ENCODE peak calls at places on chromosomes 7 and 10, in five cellular contexts. One of them, this sample, is unnamed.
A peak's percentile ranks its signal among the peaks of the same experiment; 100 is the strongest.

GRCh38 chr7:4849390-4849789 is 12.4 kb downstream of the PAPOLB start:
- DNase-seq in neuronal stem cell: no peak
- DNase-seq in H1: no peak
- DNase-seq in trophoblast cell: peak; percentile 99
- DNase-seq in mesenchymal stem cell: no peak
- DNase-seq in this sample: no peak

GRCh38 chr10:93261961-93262610 is 188.4 kb downstream of the CYP26A1 start:
- DNase-seq in H1: no peak
- DNase-seq in trophoblast cell: no peak
- DNase-seq in mesenchymal stem cell: peak; percentile 49
- DNase-seq in neuronal stem cell: no peak
- DNase-seq in this sample: no peak

GRCh38 chr7:47786557-47787248 is 161.6 kb downstream of the PKD1L1 start:
- DNase-seq in H1: peak; percentile 49
- DNase-seq in mesenchymal stem cell: peak; percentile 99
- DNase-seq in trophoblast cell: peak; percentile 93
- DNase-seq in neuronal stem cell: peak; percentile 35
- DNase-seq in this sample: peak; percentile 75

GRCh38 chr10:97632949-97633884 is at the start of gene MORN4:
- DNase-seq in neuronal stem cell: peak; percentile 89
- DNase-seq in trophoblast cell: peak; percentile 88
- DNase-seq in H1: peak; percentile 96
- DNase-seq in mesenchymal stem cell: peak; percentile 93
- DNase-seq in this sample: peak; percentile 96

GRCh38 chr10:118940386-118940785 is 89.1 kb upstream of the NANOS1 start:
- DNase-seq in mesenchymal stem cell: no peak
- DNase-seq in trophoblast cell: no peak
- DNase-seq in H1: no peak
- DNase-seq in neuronal stem cell: no peak
- DNase-seq in this sample: no peak

GRCh38 chr10:24493168-24493567 is 230.5 kb downstream of the ARHGAP21 start:
- DNase-seq in H1: no peak
- DNase-seq in neuronal stem cell: no peak
- DNase-seq in mesenchymal stem cell: no peak
- DNase-seq in trophoblast cell: no peak
- DNase-seq in this sample: no peak

GRCh38 chr7:22983257-22983855 is 30.6 kb downstream of the HYCC1 start:
- DNase-seq in H1: no peak
- DNase-seq in trophoblast cell: no peak
- DNase-seq in neuronal stem cell: no peak
- DNase-seq in mesenchymal stem cell: no peak
- DNase-seq in this sample: no peak

GRCh38 chr7:148436571-148436970 is 154.0 kb upstream of the C7orf33 start:
- DNase-seq in neuronal stem cell: no peak
- DNase-seq in H1: no peak
- DNase-seq in trophoblast cell: no peak
- DNase-seq in mesenchymal stem cell: no peak
- DNase-seq in this sample: no peak

GRCh38 chr10:6542999-6543430 is 37.1 kb downstream of the PRKCQ start:
- DNase-seq in neuronal stem cell: no peak
- DNase-seq in H1: no peak
- DNase-seq in trophoblast cell: no peak
- DNase-seq in mesenchymal stem cell: no peak
- DNase-seq in this sample: no peak

GRCh38 chr7:137953692-137954470 is 48.0 kb downstream of the CREB3L2 start:
- DNase-seq in trophoblast cell: peak; percentile 92
- DNase-seq in mesenchymal stem cell: peak; percentile 99
- DNase-seq in H1: no peak
- DNase-seq in neuronal stem cell: no peak
- DNase-seq in this sample: no peak

GRCh38 chr7:43868681-43869017 is 668 bp downstream of the MRPS24 start:
- DNase-seq in trophoblast cell: no peak
- DNase-seq in neuronal stem cell: no peak
- DNase-seq in mesenchymal stem cell: no peak
- DNase-seq in H1: no peak
- DNase-seq in this sample: no peak

GRCh38 chr7:79453558-79454324 is at the start of gene MAGI2:
- DNase-seq in neuronal stem cell: peak; percentile 43
- DNase-seq in mesenchymal stem cell: peak; percentile 93
- DNase-seq in trophoblast cell: no peak
- DNase-seq in H1: peak; percentile 77
- DNase-seq in this sample: peak; percentile 66

GRCh38 chr7:46494441-46494840 is 573.4 kb upstream of the IGFBP3 start:
- DNase-seq in mesenchymal stem cell: no peak
- DNase-seq in neuronal stem cell: no peak
- DNase-seq in trophoblast cell: no peak
- DNase-seq in H1: no peak
- DNase-seq in this sample: no peak

GRCh38 chr10:5945561-5946418 is 31.6 kb downstream of the IL15RA start:
- DNase-seq in trophoblast cell: no peak
- DNase-seq in mesenchymal stem cell: peak; percentile 86
- DNase-seq in H1: no peak
- DNase-seq in neuronal stem cell: no peak
- DNase-seq in this sample: no peak

GRCh38 chr7:1714583-1715330 is 44.7 kb downstream of the ELFN1 start:
- DNase-seq in trophoblast cell: no peak
- DNase-seq in H1: no peak
- DNase-seq in mesenchymal stem cell: no peak
- DNase-seq in neuronal stem cell: no peak
- DNase-seq in this sample: no peak

GRCh38 chr7:1715331-1715625 is 45.2 kb downstream of the ELFN1 start:
- DNase-seq in neuronal stem cell: no peak
- DNase-seq in H1: no peak
- DNase-seq in trophoblast cell: no peak
- DNase-seq in mesenchymal stem cell: no peak
- DNase-seq in this sample: no peak

GRCh38 chr7:1710936-1711335 is 40.9 kb downstream of the ELFN1 start:
- DNase-seq in mesenchymal stem cell: no peak
- DNase-seq in neuronal stem cell: no peak
- DNase-seq in H1: no peak
- DNase-seq in trophoblast cell: no peak
- DNase-seq in this sample: no peak

GRCh38 chr7:1713502-1714484 is 43.7 kb downstream of the ELFN1 start:
- DNase-seq in H1: no peak
- DNase-seq in mesenchymal stem cell: no peak
- DNase-seq in trophoblast cell: no peak
- DNase-seq in neuronal stem cell: no peak
- DNase-seq in this sample: peak; percentile 75

DNA sequence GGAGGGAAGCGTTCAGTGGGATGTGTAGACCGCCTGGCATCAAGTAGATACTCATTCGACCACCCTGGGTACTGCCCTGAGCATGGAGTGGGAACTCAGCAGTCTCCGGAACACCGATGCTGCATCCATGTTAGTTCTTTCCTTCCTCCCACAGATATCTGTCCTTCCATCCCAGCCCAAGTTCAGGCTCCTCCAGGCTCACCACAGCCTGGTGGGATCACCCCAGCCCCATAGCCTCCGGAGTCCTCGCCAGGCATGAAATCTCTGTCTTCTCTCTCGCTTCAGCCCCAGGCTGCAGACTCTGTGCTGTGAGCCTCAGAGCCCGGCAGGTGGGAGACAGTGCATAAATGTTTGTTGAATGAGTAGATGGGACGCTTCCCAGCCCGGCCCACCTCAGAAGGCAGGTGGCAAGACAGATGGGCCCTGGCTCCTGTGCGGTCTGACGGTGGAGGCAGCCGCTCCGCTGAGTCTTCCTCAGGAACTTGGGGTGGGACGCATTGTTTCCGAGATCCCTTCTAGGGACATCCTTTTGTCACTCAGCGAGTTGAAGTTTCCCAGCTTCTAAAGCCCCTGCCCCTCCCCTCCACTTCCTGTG is 42.9 kb downstream of the ELFN1 start:
- DNase-seq in H1: no peak
- DNase-seq in trophoblast cell: no peak
- DNase-seq in mesenchymal stem cell: no peak
- DNase-seq in neuronal stem cell: no peak
- DNase-seq in this sample: no peak
- H2BK12ac ChIP-seq in H1: peak overlapping the region; percentile 75
- H2BK12ac ChIP-seq in trophoblast cell: no peak overlapping the region
- H2BK12ac ChIP-seq in mesenchymal stem cell: no peak overlapping the region
- H2BK12ac ChIP-seq in neuronal stem cell: no peak overlapping the region
- H2BK12ac ChIP-seq in this sample: no peak overlapping the region

GRCh38 chr10:65555192-65555591 is 1370.6 kb upstream of the LRRTM3 start:
- DNase-seq in mesenchymal stem cell: no peak
- DNase-seq in neuronal stem cell: no peak
- DNase-seq in H1: no peak
- DNase-seq in trophoblast cell: no peak
- DNase-seq in this sample: peak; percentile 43

GRCh38 chr10:65550761-65551160 is 1375.1 kb upstream of the LRRTM3 start:
- DNase-seq in mesenchymal stem cell: no peak
- DNase-seq in H1: no peak
- DNase-seq in trophoblast cell: no peak
- DNase-seq in neuronal stem cell: no peak
- DNase-seq in this sample: no peak

GRCh38 chr10:65559369-65559768 is 1366.5 kb upstream of the LRRTM3 start:
- DNase-seq in neuronal stem cell: no peak
- DNase-seq in mesenchymal stem cell: no peak
- DNase-seq in H1: no peak
- DNase-seq in trophoblast cell: no peak
- DNase-seq in this sample: no peak

GRCh38 chr10:65556006-65556405 is 1369.8 kb upstream of the LRRTM3 start:
- DNase-seq in neuronal stem cell: no peak
- DNase-seq in mesenchymal stem cell: no peak
- DNase-seq in H1: no peak
- DNase-seq in trophoblast cell: no peak
- DNase-seq in this sample: no peak
- H2BK12ac ChIP-seq in neuronal stem cell: no peak overlapping the region
- H2BK12ac ChIP-seq in mesenchymal stem cell: no peak overlapping the region
- H2BK12ac ChIP-seq in H1: no peak overlapping the region
- H2BK12ac ChIP-seq in trophoblast cell: no peak overlapping the region
- H2BK12ac ChIP-seq in this sample: no peak overlapping the region

GRCh38 chr10:58394471-58394870 is 9.3 kb downstream of the TFAM start:
- DNase-seq in trophoblast cell: no peak
- DNase-seq in H1: no peak
- DNase-seq in neuronal stem cell: no peak
- DNase-seq in mesenchymal stem cell: no peak
- DNase-seq in this sample: no peak
- H2BK12ac ChIP-seq in trophoblast cell: no peak overlapping the region
- H2BK12ac ChIP-seq in H1: no peak overlapping the region
- H2BK12ac ChIP-seq in neuronal stem cell: no peak overlapping the region
- H2BK12ac ChIP-seq in mesenchymal stem cell: no peak overlapping the region
- H2BK12ac ChIP-seq in this sample: no peak overlapping the region

GRCh38 chr7:78175744-78176143 is 377.2 kb downstream of the PHTF2 start:
- DNase-seq in neuronal stem cell: no peak
- DNase-seq in mesenchymal stem cell: no peak
- DNase-seq in trophoblast cell: no peak
- DNase-seq in H1: no peak
- DNase-seq in this sample: no peak
- H2BK12ac ChIP-seq in neuronal stem cell: no peak overlapping the region
- H2BK12ac ChIP-seq in mesenchymal stem cell: no peak overlapping the region
- H2BK12ac ChIP-seq in trophoblast cell: no peak overlapping the region
- H2BK12ac ChIP-seq in H1: no peak overlapping the region
- H2BK12ac ChIP-seq in this sample: no peak overlapping the region

GRCh38 chr7:92622680-92623079 is 32.5 kb upstream of the FAM133B start:
- DNase-seq in mesenchymal stem cell: no peak
- DNase-seq in H1: no peak
- DNase-seq in trophoblast cell: no peak
- DNase-seq in neuronal stem cell: no peak
- DNase-seq in this sample: no peak
- H2BK12ac ChIP-seq in mesenchymal stem cell: no peak overlapping the region
- H2BK12ac ChIP-seq in H1: no peak overlapping the region
- H2BK12ac ChIP-seq in trophoblast cell: no peak overlapping the region
- H2BK12ac ChIP-seq in neuronal stem cell: no peak overlapping the region
- H2BK12ac ChIP-seq in this sample: no peak overlapping the region

GRCh38 chr10:17257466-17258321 is 29.7 kb downstream of the VIM start:
- DNase-seq in neuronal stem cell: peak; percentile 67
- DNase-seq in trophoblast cell: peak; percentile 38
- DNase-seq in mesenchymal stem cell: peak; percentile 82
- DNase-seq in H1: peak; percentile 66
- DNase-seq in this sample: peak; percentile 42

GRCh38 chr10:17265468-17265867 is 37.4 kb downstream of the VIM start:
- DNase-seq in trophoblast cell: no peak
- DNase-seq in H1: no peak
- DNase-seq in mesenchymal stem cell: no peak
- DNase-seq in neuronal stem cell: no peak
- DNase-seq in this sample: no peak

GRCh38 chr10:17262502-17262901 is 34.5 kb downstream of the VIM start:
- DNase-seq in mesenchymal stem cell: no peak
- DNase-seq in neuronal stem cell: no peak
- DNase-seq in trophoblast cell: no peak
- DNase-seq in H1: no peak
- DNase-seq in this sample: no peak

DNA sequence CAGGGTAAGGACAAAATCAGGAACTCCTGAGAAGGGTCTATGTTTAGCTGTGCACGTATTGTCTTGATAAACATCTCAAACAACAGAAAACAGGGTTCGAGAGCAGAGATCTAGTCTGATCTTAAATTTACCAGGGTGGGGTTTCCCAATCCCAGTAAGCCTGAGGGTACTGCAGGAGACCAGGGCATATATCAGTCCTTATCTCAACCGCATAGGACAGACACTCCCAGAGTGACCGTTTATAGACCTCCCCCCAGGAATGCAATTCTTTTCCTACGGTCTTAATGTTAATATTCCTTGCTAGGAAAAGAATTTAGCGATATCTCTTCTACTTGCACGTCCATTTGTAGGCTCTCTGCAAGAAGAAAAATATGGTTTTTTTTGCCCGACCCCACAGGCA is 35.5 kb downstream of the VIM start:
- DNase-seq in neuronal stem cell: no peak
- DNase-seq in trophoblast cell: no peak
- DNase-seq in mesenchymal stem cell: no peak
- DNase-seq in H1: no peak
- DNase-seq in this sample: no peak
- H2BK12ac ChIP-seq in neuronal stem cell: no peak overlapping the region
- H2BK12ac ChIP-seq in trophoblast cell: no peak overlapping the region
- H2BK12ac ChIP-seq in mesenchymal stem cell: no peak overlapping the region
- H2BK12ac ChIP-seq in H1: no peak overlapping the region
- H2BK12ac ChIP-seq in this sample: no peak overlapping the region

GRCh38 chr7:34823650-34824258 is 165.7 kb downstream of the NPSR1 start:
- DNase-seq in neuronal stem cell: no peak
- DNase-seq in mesenchymal stem cell: peak; percentile 46
- DNase-seq in trophoblast cell: peak; percentile 48
- DNase-seq in H1: peak; percentile 77
- DNase-seq in this sample: peak; percentile 46

GRCh38 chr7:34821965-34822558 is 164.0 kb downstream of the NPSR1 start:
- DNase-seq in mesenchymal stem cell: no peak
- DNase-seq in neuronal stem cell: no peak
- DNase-seq in H1: no peak
- DNase-seq in trophoblast cell: no peak
- DNase-seq in this sample: no peak

GRCh38 chr7:34830390-34830789 is 172.4 kb downstream of the NPSR1 start:
- DNase-seq in H1: no peak
- DNase-seq in trophoblast cell: no peak
- DNase-seq in mesenchymal stem cell: no peak
- DNase-seq in neuronal stem cell: no peak
- DNase-seq in this sample: no peak

GRCh38 chr7:34825221-34825620 is 167.2 kb downstream of the NPSR1 start:
- DNase-seq in trophoblast cell: peak; percentile 69
- DNase-seq in neuronal stem cell: no peak
- DNase-seq in mesenchymal stem cell: no peak
- DNase-seq in H1: no peak
- DNase-seq in this sample: no peak
- H2BK12ac ChIP-seq in trophoblast cell: no peak overlapping the region
- H2BK12ac ChIP-seq in neuronal stem cell: no peak overlapping the region
- H2BK12ac ChIP-seq in mesenchymal stem cell: no peak overlapping the region
- H2BK12ac ChIP-seq in H1: no peak overlapping the region
- H2BK12ac ChIP-seq in this sample: no peak overlapping the region

This sample was measured in H9.